ENCODE peak calls at places on chromosomes 2 and 18, in seven cellular contexts. One of them, this sample, is unnamed.

GRCh38 chr2:26484579-26484978 is 6.7 kb upstream of the OTOF start:
- DNase-seq in colonic mucosa: no peak
- DNase-seq in left ventricle myocardium inferior: no peak
- DNase-seq in neuronal stem cell: no peak
- DNase-seq in keratinocyte: no peak
- DNase-seq in heart left ventricle: no peak
- DNase-seq in naive thymus-derived CD4-positive, alpha-beta T cell: no peak
- DNase-seq in this sample: no peak

GRCh38 chr2:223148516-223148915 is 96.5 kb downstream of the KCNE4 start:
- DNase-seq in colonic mucosa: no peak
- DNase-seq in left ventricle myocardium inferior: no peak
- DNase-seq in neuronal stem cell: no peak
- DNase-seq in keratinocyte: no peak
- DNase-seq in heart left ventricle: no peak
- DNase-seq in naive thymus-derived CD4-positive, alpha-beta T cell: no peak
- DNase-seq in this sample: no peak

GRCh38 chr2:69238449-69239031 is 148.5 kb downstream of the GFPT1 start:
- DNase-seq in colonic mucosa: no peak
- DNase-seq in left ventricle myocardium inferior: no peak
- DNase-seq in neuronal stem cell: no peak
- DNase-seq in keratinocyte: no peak
- DNase-seq in heart left ventricle: no peak
- DNase-seq in naive thymus-derived CD4-positive, alpha-beta T cell: no peak
- DNase-seq in this sample: peak; percentile 84

GRCh38 chr2:85705680-85706039 is 11.5 kb downstream of the GNLY start:
- DNase-seq in colonic mucosa: no peak
- DNase-seq in left ventricle myocardium inferior: no peak
- DNase-seq in neuronal stem cell: no peak
- DNase-seq in keratinocyte: peak; percentile 35
- DNase-seq in heart left ventricle: no peak
- DNase-seq in naive thymus-derived CD4-positive, alpha-beta T cell: no peak
- DNase-seq in this sample: peak; percentile 71

GRCh38 chr2:62297642-62298010 is 101.7 kb downstream of the B3GNT2 start:
- DNase-seq in colonic mucosa: no peak
- DNase-seq in left ventricle myocardium inferior: no peak
- DNase-seq in neuronal stem cell: no peak
- DNase-seq in keratinocyte: no peak
- DNase-seq in heart left ventricle: no peak
- DNase-seq in naive thymus-derived CD4-positive, alpha-beta T cell: no peak
- DNase-seq in this sample: no peak

GRCh38 chr2:198296665-198297308 is 492.4 kb downstream of the PLCL1 start:
- DNase-seq in colonic mucosa: peak; percentile 56
- DNase-seq in left ventricle myocardium inferior: no peak
- DNase-seq in neuronal stem cell: peak; percentile 82
- DNase-seq in keratinocyte: no peak
- DNase-seq in heart left ventricle: peak; percentile 37
- DNase-seq in naive thymus-derived CD4-positive, alpha-beta T cell: peak; percentile 67
- DNase-seq in this sample: peak; percentile 16

GRCh38 chr2:156492979-156493378 is 56.8 kb downstream of the GPD2 start:
- DNase-seq in colonic mucosa: no peak
- DNase-seq in left ventricle myocardium inferior: no peak
- DNase-seq in neuronal stem cell: no peak
- DNase-seq in keratinocyte: no peak
- DNase-seq in heart left ventricle: no peak
- DNase-seq in naive thymus-derived CD4-positive, alpha-beta T cell: no peak
- DNase-seq in this sample: no peak

GRCh38 chr2:11488809-11489208 is 22.8 kb upstream of the E2F6 start:
- DNase-seq in colonic mucosa: no peak
- DNase-seq in left ventricle myocardium inferior: no peak
- DNase-seq in neuronal stem cell: no peak
- DNase-seq in keratinocyte: no peak
- DNase-seq in heart left ventricle: no peak
- DNase-seq in naive thymus-derived CD4-positive, alpha-beta T cell: no peak
- DNase-seq in this sample: no peak

GRCh38 chr2:69570474-69570873 is 73.1 kb downstream of the AAK1 start:
- DNase-seq in colonic mucosa: no peak
- DNase-seq in left ventricle myocardium inferior: no peak
- DNase-seq in neuronal stem cell: no peak
- DNase-seq in keratinocyte: peak; percentile 19
- DNase-seq in heart left ventricle: no peak
- DNase-seq in naive thymus-derived CD4-positive, alpha-beta T cell: no peak
- DNase-seq in this sample: no peak

GRCh38 chr2:74632209-74632938 is 15.8 kb downstream of the M1AP start:
- DNase-seq in colonic mucosa: no peak
- DNase-seq in left ventricle myocardium inferior: no peak
- DNase-seq in neuronal stem cell: no peak
- DNase-seq in keratinocyte: no peak
- DNase-seq in heart left ventricle: no peak
- DNase-seq in naive thymus-derived CD4-positive, alpha-beta T cell: no peak
- DNase-seq in this sample: peak; percentile 51
- H3K4me3 ChIP-seq in colonic mucosa: no peak overlapping the region
- H3K4me3 ChIP-seq in left ventricle myocardium inferior: no peak overlapping the region
- H3K4me3 ChIP-seq in neuronal stem cell: no peak overlapping the region
- H3K4me3 ChIP-seq in keratinocyte: no peak overlapping the region
- H3K4me3 ChIP-seq in heart left ventricle: no peak overlapping the region
- H3K4me3 ChIP-seq in naive thymus-derived CD4-positive, alpha-beta T cell: no peak overlapping the region
- H3K4me3 ChIP-seq in this sample: no peak overlapping the region

DNA sequence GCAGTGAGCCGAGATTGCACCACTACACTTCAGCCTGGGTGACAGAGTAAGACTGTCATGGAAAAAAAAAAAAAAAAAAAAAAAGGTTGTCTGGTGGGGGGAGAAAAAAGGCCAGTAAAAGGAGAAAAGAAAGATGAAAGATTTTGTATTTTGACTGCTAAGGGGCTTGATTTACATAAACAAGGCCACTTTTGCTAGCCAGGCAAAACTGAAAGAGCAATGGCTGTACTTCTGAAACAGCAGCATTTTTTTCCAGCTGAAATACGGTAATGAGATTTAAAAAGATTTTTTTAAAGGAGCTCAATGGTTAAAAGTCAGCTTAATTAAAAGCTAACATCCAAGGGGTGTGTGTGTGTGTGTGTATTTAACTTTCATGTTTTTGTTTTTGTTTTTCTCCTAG is 11.3 kb upstream of the OXER1 start:
- DNase-seq in colonic mucosa: no peak
- DNase-seq in left ventricle myocardium inferior: no peak
- DNase-seq in neuronal stem cell: no peak
- DNase-seq in keratinocyte: no peak
- DNase-seq in heart left ventricle: no peak
- DNase-seq in naive thymus-derived CD4-positive, alpha-beta T cell: no peak
- DNase-seq in this sample: no peak
- H3K27me3 ChIP-seq in colonic mucosa: no peaks in the 10 kb centered on the region
- H3K27me3 ChIP-seq in left ventricle myocardium inferior: no peaks in the 10 kb centered on the region
- H3K27me3 ChIP-seq in neuronal stem cell: no peaks in the 10 kb centered on the region
- H3K27me3 ChIP-seq in keratinocyte: no peaks in the 10 kb centered on the region
- H3K27me3 ChIP-seq in heart left ventricle: no peaks in the 10 kb centered on the region
- H3K27me3 ChIP-seq in naive thymus-derived CD4-positive, alpha-beta T cell: no peaks in the 10 kb centered on the region
- H3K27me3 ChIP-seq in this sample: no peaks in the 10 kb centered on the region

GRCh38 chr2:101869527-101869926 is 122.2 kb upstream of the IL1R2 start:
- DNase-seq in colonic mucosa: no peak
- DNase-seq in left ventricle myocardium inferior: no peak
- DNase-seq in neuronal stem cell: no peak
- DNase-seq in keratinocyte: no peak
- DNase-seq in heart left ventricle: no peak
- DNase-seq in naive thymus-derived CD4-positive, alpha-beta T cell: no peak
- DNase-seq in this sample: no peak
- H3K36me3 ChIP-seq in colonic mucosa: peaks cover 7% of the 10 kb centered on the region
- H3K36me3 ChIP-seq in left ventricle myocardium inferior: peaks cover 94% of the 10 kb centered on the region
- H3K36me3 ChIP-seq in neuronal stem cell: peaks cover 55% of the 10 kb centered on the region
- H3K36me3 ChIP-seq in keratinocyte: peaks cover 44% of the 10 kb centered on the region
- H3K36me3 ChIP-seq in heart left ventricle: peaks cover 100% of the 10 kb centered on the region
- H3K36me3 ChIP-seq in naive thymus-derived CD4-positive, alpha-beta T cell: peaks cover 97% of the 10 kb centered on the region
- H3K36me3 ChIP-seq in this sample: peaks cover 66% of the 10 kb centered on the region

GRCh38 chr18:76450452-76450851 is 44.6 kb downstream of the ZNF516 start:
- DNase-seq in colonic mucosa: no peak
- DNase-seq in left ventricle myocardium inferior: no peak
- DNase-seq in neuronal stem cell: no peak
- DNase-seq in keratinocyte: no peak
- DNase-seq in heart left ventricle: no peak
- DNase-seq in naive thymus-derived CD4-positive, alpha-beta T cell: no peak
- DNase-seq in this sample: peak; percentile 9
- H3K4me3 ChIP-seq in colonic mucosa: peak overlapping the region; percentile 54
- H3K4me3 ChIP-seq in left ventricle myocardium inferior: peak overlapping the region; percentile 73
- H3K4me3 ChIP-seq in neuronal stem cell: peak overlapping the region; percentile 46
- H3K4me3 ChIP-seq in keratinocyte: peak overlapping the region; percentile 31
- H3K4me3 ChIP-seq in heart left ventricle: peak overlapping the region; percentile 73
- H3K4me3 ChIP-seq in naive thymus-derived CD4-positive, alpha-beta T cell: peak overlapping the region; percentile 56
- H3K4me3 ChIP-seq in this sample: peak overlapping the region; percentile 42

DNA sequence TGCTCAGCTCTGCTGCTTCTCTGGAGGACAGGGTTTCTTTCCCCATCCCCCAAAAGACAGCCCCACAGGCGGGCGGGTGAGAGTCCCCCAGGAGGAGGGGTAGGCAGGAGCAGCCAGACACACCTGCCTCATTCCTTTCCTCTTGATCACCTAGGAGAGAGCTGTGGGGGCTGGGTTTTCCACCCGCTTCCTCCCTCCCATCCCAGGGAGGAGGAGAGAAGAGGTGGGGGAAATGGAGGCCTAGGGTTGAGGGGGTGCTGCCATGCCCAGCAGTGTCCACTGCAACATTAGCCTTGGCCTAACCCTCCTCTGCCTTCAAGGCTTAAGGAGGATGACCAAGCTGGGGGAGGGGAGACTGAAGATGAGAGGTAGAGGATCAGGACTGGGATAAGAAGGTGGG is 14.7 kb downstream of the WNT10A start:
- DNase-seq in colonic mucosa: peak; percentile 15
- DNase-seq in left ventricle myocardium inferior: no peak
- DNase-seq in neuronal stem cell: no peak
- DNase-seq in keratinocyte: no peak
- DNase-seq in heart left ventricle: no peak
- DNase-seq in naive thymus-derived CD4-positive, alpha-beta T cell: no peak
- DNase-seq in this sample: no peak
- H3K27me3 ChIP-seq in colonic mucosa: peaks cover 48% of the 10 kb centered on the region
- H3K27me3 ChIP-seq in left ventricle myocardium inferior: peaks cover 97% of the 10 kb centered on the region
- H3K27me3 ChIP-seq in neuronal stem cell: peaks cover 48% of the 10 kb centered on the region
- H3K27me3 ChIP-seq in keratinocyte: no peaks in the 10 kb centered on the region
- H3K27me3 ChIP-seq in heart left ventricle: peaks cover 76% of the 10 kb centered on the region
- H3K27me3 ChIP-seq in naive thymus-derived CD4-positive, alpha-beta T cell: no peaks in the 10 kb centered on the region
- H3K27me3 ChIP-seq in this sample: peaks cover 11% of the 10 kb centered on the region

DNA sequence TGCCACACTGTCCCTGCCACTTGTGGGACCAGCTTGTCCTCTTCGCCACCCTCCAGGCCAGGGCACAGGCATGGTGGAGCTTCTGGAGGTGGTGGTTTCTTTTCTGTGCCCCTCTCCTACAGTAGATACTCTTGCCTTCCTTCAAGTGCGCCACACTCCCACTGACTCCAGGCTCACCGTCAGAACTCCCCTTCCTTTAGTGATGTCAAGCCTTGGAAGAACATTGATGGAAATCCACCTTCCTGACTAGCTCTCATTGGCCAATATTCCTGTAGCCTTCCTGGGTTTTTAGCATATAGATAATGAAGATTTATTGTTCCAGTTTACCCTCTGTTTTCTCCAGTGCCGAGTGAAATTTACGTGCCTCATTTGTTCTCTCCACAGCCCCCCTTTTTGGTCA is 37.2 kb downstream of the PLB1 start:
- DNase-seq in colonic mucosa: no peak
- DNase-seq in left ventricle myocardium inferior: no peak
- DNase-seq in neuronal stem cell: no peak
- DNase-seq in keratinocyte: no peak
- DNase-seq in heart left ventricle: no peak
- DNase-seq in naive thymus-derived CD4-positive, alpha-beta T cell: no peak
- DNase-seq in this sample: no peak
- H3K36me3 ChIP-seq in colonic mucosa: no peaks in the 10 kb centered on the region
- H3K36me3 ChIP-seq in left ventricle myocardium inferior: no peaks in the 10 kb centered on the region
- H3K36me3 ChIP-seq in neuronal stem cell: no peaks in the 10 kb centered on the region
- H3K36me3 ChIP-seq in keratinocyte: no peaks in the 10 kb centered on the region
- H3K36me3 ChIP-seq in heart left ventricle: no peaks in the 10 kb centered on the region
- H3K36me3 ChIP-seq in naive thymus-derived CD4-positive, alpha-beta T cell: no peaks in the 10 kb centered on the region
- H3K36me3 ChIP-seq in this sample: no peaks in the 10 kb centered on the region

DNA sequence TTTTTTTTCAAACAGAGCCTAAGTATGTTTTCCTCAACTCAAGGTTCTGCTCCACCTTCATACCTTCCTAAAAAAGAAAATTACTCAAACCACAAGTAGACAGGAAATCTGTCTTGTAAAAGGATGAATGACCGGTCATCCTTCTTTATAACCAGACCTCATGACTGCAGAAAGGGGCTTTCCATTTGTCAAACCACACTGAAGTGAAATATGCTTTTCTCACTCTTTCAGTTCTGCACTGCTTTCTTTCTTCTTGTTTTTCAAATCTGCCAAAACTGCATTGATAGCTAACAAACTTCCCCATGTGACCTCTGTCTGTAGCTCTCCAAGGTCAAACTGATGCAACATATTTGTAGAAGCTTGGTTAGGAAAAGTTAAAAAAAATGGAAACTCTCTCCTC is 308.9 kb upstream of the CCDC68 start:
- DNase-seq in colonic mucosa: no peak
- DNase-seq in left ventricle myocardium inferior: no peak
- DNase-seq in neuronal stem cell: no peak
- DNase-seq in keratinocyte: no peak
- DNase-seq in heart left ventricle: no peak
- DNase-seq in naive thymus-derived CD4-positive, alpha-beta T cell: no peak
- DNase-seq in this sample: no peak
- H3K4me3 ChIP-seq in colonic mucosa: no peak overlapping the region
- H3K4me3 ChIP-seq in left ventricle myocardium inferior: no peak overlapping the region
- H3K4me3 ChIP-seq in neuronal stem cell: no peak overlapping the region
- H3K4me3 ChIP-seq in keratinocyte: no peak overlapping the region
- H3K4me3 ChIP-seq in heart left ventricle: no peak overlapping the region
- H3K4me3 ChIP-seq in naive thymus-derived CD4-positive, alpha-beta T cell: no peak overlapping the region
- H3K4me3 ChIP-seq in this sample: no peak overlapping the region